ENCODE peak calls at places on chromosomes 2 and 18, in four cellular contexts. One of them, this sample, is unnamed. For H3K4me1, the result is how much of the 10 kb centered on the place peaks cover.

GRCh38 chr18:21265971-21266673 is 24.1 kb downstream of the GREB1L start:
- DNase-seq in right lobe of liver: no peak
- DNase-seq in A549: no peak
- DNase-seq in kidney: no peak
- DNase-seq in this sample: no peak

GRCh38 chr18:50473896-50474295 is 86.0 kb upstream of the MAPK4 start:
- DNase-seq in A549: no peak
- DNase-seq in right lobe of liver: no peak
- DNase-seq in kidney: no peak
- DNase-seq in this sample: no peak

GRCh38 chr2:67733517-67733916 is 329.3 kb downstream of the C1D start:
- DNase-seq in A549: peak
- DNase-seq in kidney: peak
- DNase-seq in right lobe of liver: peak
- DNase-seq in this sample: no peak

GRCh38 chr2:29056452-29056851 is 17.9 kb downstream of the PCARE start:
- DNase-seq in A549: no peak
- DNase-seq in right lobe of liver: no peak
- DNase-seq in kidney: no peak
- DNase-seq in this sample: no peak

GRCh38 chr2:98634406-98635092 is 26.2 kb downstream of the UNC50 start:
- DNase-seq in kidney: no peak
- DNase-seq in A549: peak
- DNase-seq in right lobe of liver: no peak
- DNase-seq in this sample: no peak

GRCh38 chr2:232526296-232527055 is 516 bp downstream of the CHRND start:
- DNase-seq in A549: no peak
- DNase-seq in kidney: no peak
- DNase-seq in right lobe of liver: no peak
- DNase-seq in this sample: no peak

GRCh38 chr2:181152221-181152620 is 171.8 kb downstream of the UBE2E3 start:
- DNase-seq in kidney: no peak
- DNase-seq in right lobe of liver: no peak
- DNase-seq in A549: no peak
- DNase-seq in this sample: no peak

GRCh38 chr2:113184531-113185230 is 10.9 kb downstream of the PSD4 start:
- DNase-seq in kidney: peak
- DNase-seq in right lobe of liver: no peak
- DNase-seq in A549: no peak
- DNase-seq in this sample: no peak

GRCh38 chr2:227499971-227500630 is 28.1 kb downstream of the AGFG1 start:
- DNase-seq in A549: peak
- DNase-seq in kidney: no peak
- DNase-seq in right lobe of liver: no peak
- DNase-seq in this sample: no peak

GRCh38 chr2:19484736-19485135 is 126.3 kb upstream of the OSR1 start:
- DNase-seq in kidney: no peak
- DNase-seq in right lobe of liver: no peak
- DNase-seq in A549: no peak
- DNase-seq in this sample: no peak

GRCh38 chr2:217858519-217859466 is 144.0 kb downstream of the TNS1 start:
- DNase-seq in A549: peak
- DNase-seq in kidney: peak
- DNase-seq in right lobe of liver: no peak
- DNase-seq in this sample: peak

GRCh38 chr2:217854684-217855083 is 148.1 kb downstream of the TNS1 start:
- DNase-seq in right lobe of liver: no peak
- DNase-seq in kidney: no peak
- DNase-seq in A549: no peak
- DNase-seq in this sample: no peak

GRCh38 chr2:217857624-217858506 is 144.9 kb downstream of the TNS1 start:
- DNase-seq in right lobe of liver: no peak
- DNase-seq in A549: no peak
- DNase-seq in kidney: no peak
- DNase-seq in this sample: peak

GRCh38 chr2:217856159-217856558 is 146.6 kb downstream of the TNS1 start:
- DNase-seq in kidney: no peak
- DNase-seq in right lobe of liver: no peak
- DNase-seq in A549: no peak
- DNase-seq in this sample: no peak

GRCh38 chr2:217856871-217857270 is 145.9 kb downstream of the TNS1 start:
- DNase-seq in right lobe of liver: no peak
- DNase-seq in A549: no peak
- DNase-seq in kidney: no peak
- DNase-seq in this sample: no peak
- H3K27ac ChIP-seq in right lobe of liver: no peak
- H3K27ac ChIP-seq in A549: no peak
- H3K27ac ChIP-seq in kidney: no peak
- H3K27ac ChIP-seq in this sample: peak

GRCh38 chr18:48946329-48946835 is 4.4 kb downstream of the SMAD7 start:
- DNase-seq in A549: no peak
- DNase-seq in kidney: no peak
- DNase-seq in right lobe of liver: no peak
- DNase-seq in this sample: no peak
- H3K4me1 ChIP-seq in A549: under half
- H3K4me1 ChIP-seq in kidney: half or more
- H3K4me1 ChIP-seq in right lobe of liver: half or more
- H3K4me1 ChIP-seq in this sample: half or more

GRCh38 chr2:234450431-234451095 is 46.3 kb downstream of the ARL4C start:
- DNase-seq in kidney: no peak
- DNase-seq in right lobe of liver: no peak
- DNase-seq in A549: no peak
- DNase-seq in this sample: no peak
- H3K27ac ChIP-seq in kidney: no peak
- H3K27ac ChIP-seq in right lobe of liver: no peak
- H3K27ac ChIP-seq in A549: peak
- H3K27ac ChIP-seq in this sample: no peak

GRCh38 chr18:74282359-74283254 is 9.2 kb downstream of the CYB5A start:
- DNase-seq in A549: no peak
- DNase-seq in right lobe of liver: no peak
- DNase-seq in kidney: no peak
- DNase-seq in this sample: no peak
- H3K4me1 ChIP-seq in A549: half or more
- H3K4me1 ChIP-seq in right lobe of liver: half or more
- H3K4me1 ChIP-seq in kidney: half or more
- H3K4me1 ChIP-seq in this sample: half or more

GRCh38 chr2:205701509-205701908 is 19.2 kb downstream of the NRP2 start:
- DNase-seq in kidney: no peak
- DNase-seq in A549: no peak
- DNase-seq in right lobe of liver: no peak
- DNase-seq in this sample: no peak

GRCh38 chr2:205702576-205702975 is 20.3 kb downstream of the NRP2 start:
- DNase-seq in A549: peak
- DNase-seq in right lobe of liver: no peak
- DNase-seq in kidney: no peak
- DNase-seq in this sample: no peak

GRCh38 chr2:205704101-205704741 is 21.9 kb downstream of the NRP2 start:
- DNase-seq in kidney: no peak
- DNase-seq in A549: peak
- DNase-seq in right lobe of liver: no peak
- DNase-seq in this sample: no peak

GRCh38 chr2:205705511-205706397 is 23.5 kb downstream of the NRP2 start:
- DNase-seq in A549: no peak
- DNase-seq in right lobe of liver: no peak
- DNase-seq in kidney: no peak
- DNase-seq in this sample: no peak

GRCh38 chr2:205703471-205703870 is 21.2 kb downstream of the NRP2 start:
- DNase-seq in kidney: no peak
- DNase-seq in right lobe of liver: no peak
- DNase-seq in A549: no peak
- DNase-seq in this sample: no peak
- H3K27ac ChIP-seq in kidney: peak
- H3K27ac ChIP-seq in right lobe of liver: no peak
- H3K27ac ChIP-seq in A549: peak
- H3K27ac ChIP-seq in this sample: peak

GRCh38 chr2:226299771-226300170 is 499.8 kb downstream of the IRS1 start:
- DNase-seq in right lobe of liver: no peak
- DNase-seq in kidney: no peak
- DNase-seq in A549: no peak
- DNase-seq in this sample: no peak

GRCh38 chr2:226306969-226307368 is 492.7 kb downstream of the IRS1 start:
- DNase-seq in A549: no peak
- DNase-seq in kidney: no peak
- DNase-seq in right lobe of liver: no peak
- DNase-seq in this sample: no peak

GRCh38 chr2:226304308-226304707 is 495.3 kb downstream of the IRS1 start:
- DNase-seq in right lobe of liver: no peak
- DNase-seq in A549: no peak
- DNase-seq in kidney: no peak
- DNase-seq in this sample: no peak

GRCh38 chr2:226300487-226300886 is 499.1 kb downstream of the IRS1 start:
- DNase-seq in kidney: no peak
- DNase-seq in A549: no peak
- DNase-seq in right lobe of liver: no peak
- DNase-seq in this sample: no peak

GRCh38 chr2:226303707-226304106 is 495.9 kb downstream of the IRS1 start:
- DNase-seq in right lobe of liver: no peak
- DNase-seq in A549: no peak
- DNase-seq in kidney: no peak
- DNase-seq in this sample: no peak
- H3K4me1 ChIP-seq in right lobe of liver: under half
- H3K4me1 ChIP-seq in A549: under half
- H3K4me1 ChIP-seq in kidney: under half
- H3K4me1 ChIP-seq in this sample: under half

DNA sequence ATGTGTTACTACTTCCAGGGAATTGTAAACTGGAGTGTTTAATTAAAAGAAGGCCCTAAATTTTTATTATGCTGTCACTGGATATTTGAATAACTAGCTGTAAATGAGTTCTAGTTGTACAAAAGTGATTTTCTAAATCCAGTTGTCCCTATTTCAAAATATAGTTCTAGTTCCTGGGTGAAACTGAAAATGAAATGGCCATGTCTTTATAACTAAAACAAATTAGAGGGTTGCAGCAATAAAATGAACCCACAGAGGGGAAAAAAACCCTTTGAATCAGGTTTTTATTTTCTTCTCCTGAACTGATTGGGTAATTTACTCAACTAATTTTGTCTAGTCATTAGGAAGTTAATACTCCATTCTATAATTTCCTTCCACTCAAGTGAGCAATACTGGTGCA is 55.6 kb upstream of the MAP4K3 start:
- DNase-seq in right lobe of liver: no peak
- DNase-seq in A549: no peak
- DNase-seq in kidney: no peak
- DNase-seq in this sample: no peak
- H3K27ac ChIP-seq in right lobe of liver: peak
- H3K27ac ChIP-seq in A549: peak
- H3K27ac ChIP-seq in kidney: peak
- H3K27ac ChIP-seq in this sample: peak

DNA sequence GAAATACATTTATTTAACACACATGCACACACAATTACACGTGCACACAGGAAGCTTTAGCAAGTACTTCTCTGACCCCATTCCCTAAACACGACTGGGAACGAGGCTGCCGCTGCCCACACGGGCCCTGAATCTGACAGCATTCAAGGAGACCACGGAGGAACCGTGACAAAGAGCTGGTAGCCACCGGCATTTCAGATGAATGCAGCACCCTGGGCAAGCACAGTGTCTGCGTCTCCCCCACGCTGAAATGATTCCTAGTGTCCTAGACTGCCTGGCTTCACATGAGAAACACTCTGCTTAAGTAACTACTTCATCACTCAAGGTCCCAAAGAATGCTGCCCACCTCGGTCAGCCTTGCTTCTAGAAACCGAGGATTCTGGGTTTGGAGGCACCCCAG is 95.0 kb downstream of the HDAC4 start:
- DNase-seq in right lobe of liver: no peak
- DNase-seq in A549: no peak
- DNase-seq in kidney: peak
- DNase-seq in this sample: no peak
- H3K4me1 ChIP-seq in right lobe of liver: under half
- H3K4me1 ChIP-seq in A549: under half
- H3K4me1 ChIP-seq in kidney: under half
- H3K4me1 ChIP-seq in this sample: half or more

GRCh38 chr18:48468151-48468550 is 59.0 kb upstream of the ZBTB7C start:
- DNase-seq in A549: no peak
- DNase-seq in kidney: no peak
- DNase-seq in right lobe of liver: no peak
- DNase-seq in this sample: no peak

GRCh38 chr18:48472610-48473009 is 63.4 kb upstream of the ZBTB7C start:
- DNase-seq in right lobe of liver: no peak
- DNase-seq in A549: no peak
- DNase-seq in kidney: no peak
- DNase-seq in this sample: no peak

GRCh38 chr18:48467231-48467630 is 58.0 kb upstream of the ZBTB7C start:
- DNase-seq in A549: no peak
- DNase-seq in kidney: no peak
- DNase-seq in right lobe of liver: no peak
- DNase-seq in this sample: no peak

GRCh38 chr18:48473816-48474215 is 64.6 kb upstream of the ZBTB7C start:
- DNase-seq in kidney: no peak
- DNase-seq in A549: no peak
- DNase-seq in right lobe of liver: no peak
- DNase-seq in this sample: no peak

GRCh38 chr18:48470484-48471180 is 61.4 kb upstream of the ZBTB7C start:
- DNase-seq in A549: no peak
- DNase-seq in kidney: no peak
- DNase-seq in right lobe of liver: no peak
- DNase-seq in this sample: no peak
- H3K27ac ChIP-seq in A549: no peak
- H3K27ac ChIP-seq in kidney: peak
- H3K27ac ChIP-seq in right lobe of liver: no peak
- H3K27ac ChIP-seq in this sample: peak

This sample was measured in left ventricle myocardium inferior.